ENCODE peak calls at places on chromosomes 5 and 9, in eight cellular contexts. E, W, K, M, X, Q, D and N are unnamed samples.

GRCh38 chr9:76302947-76303550 is 91.2 kb downstream of the RFK start:
- DNase-seq in E (peak; percentile 77), W (peak; percentile 39), K (peak; percentile 82), M (peak; percentile 83), X (no peak), Q (peak; percentile 70), D (peak; percentile 69), N (peak; percentile 39)

GRCh38 chr5:131281868-131282234 is 18.0 kb downstream of the CDC42SE2 start:
- DNase-seq in E (no peak), W (no peak), K (no peak), M (no peak), X (no peak), Q (no peak), D (no peak), N (no peak)

GRCh38 chr9:127224883-127225739 is 39.5 kb upstream of the GARNL3 start:
- DNase-seq in E (peak; percentile 85), W (peak; percentile 71), K (peak; percentile 98), M (peak; percentile 92), X (peak; percentile 98), Q (peak; percentile 94), D (peak; percentile 97), N (no peak)

GRCh38 chr5:56735845-56736641 is 79.3 kb upstream of the MAP3K1 start:
- DNase-seq in E (no peak), W (no peak), K (peak; percentile 10), M (no peak), X (no peak), Q (peak; percentile 85), D (no peak), N (no peak)

GRCh38 chr9:21110708-21111576 is 30.7 kb downstream of the IFNW1 start:
- DNase-seq in E (peak; percentile 82), W (peak; percentile 79), K (peak; percentile 88), M (peak; percentile 89), X (no peak), Q (peak; percentile 78), D (peak; percentile 83), N (peak; percentile 53)

GRCh38 chr9:2923810-2924768 is 80.2 kb upstream of the PUM3 start:
- DNase-seq in E (no peak), W (peak; percentile 11), K (peak; percentile 74), M (no peak), X (no peak), Q (no peak), D (no peak), N (no peak)

GRCh38 chr5:39302507-39302906 is 61.8 kb downstream of the C9 start:
- DNase-seq in E (peak; percentile 2), W (no peak), K (no peak), M (no peak), X (no peak), Q (no peak), D (peak; percentile 2), N (no peak)

GRCh38 chr9:82168585-82168984 is 180.0 kb downstream of the SPATA31D1 start:
- DNase-seq in E (peak; percentile 33), W (peak; percentile 82), K (no peak), M (peak; percentile 35), X (no peak), Q (peak; percentile 33), D (peak; percentile 53), N (no peak)

GRCh38 chr5:174724484-174725260 is at the start of gene MSX2:
- DNase-seq in E (peak; percentile 64), W (peak; percentile 77), K (peak; percentile 95), M (peak; percentile 79), X (peak; percentile 59), Q (no peak), D (peak; percentile 89), N (peak; percentile 59)

DNA sequence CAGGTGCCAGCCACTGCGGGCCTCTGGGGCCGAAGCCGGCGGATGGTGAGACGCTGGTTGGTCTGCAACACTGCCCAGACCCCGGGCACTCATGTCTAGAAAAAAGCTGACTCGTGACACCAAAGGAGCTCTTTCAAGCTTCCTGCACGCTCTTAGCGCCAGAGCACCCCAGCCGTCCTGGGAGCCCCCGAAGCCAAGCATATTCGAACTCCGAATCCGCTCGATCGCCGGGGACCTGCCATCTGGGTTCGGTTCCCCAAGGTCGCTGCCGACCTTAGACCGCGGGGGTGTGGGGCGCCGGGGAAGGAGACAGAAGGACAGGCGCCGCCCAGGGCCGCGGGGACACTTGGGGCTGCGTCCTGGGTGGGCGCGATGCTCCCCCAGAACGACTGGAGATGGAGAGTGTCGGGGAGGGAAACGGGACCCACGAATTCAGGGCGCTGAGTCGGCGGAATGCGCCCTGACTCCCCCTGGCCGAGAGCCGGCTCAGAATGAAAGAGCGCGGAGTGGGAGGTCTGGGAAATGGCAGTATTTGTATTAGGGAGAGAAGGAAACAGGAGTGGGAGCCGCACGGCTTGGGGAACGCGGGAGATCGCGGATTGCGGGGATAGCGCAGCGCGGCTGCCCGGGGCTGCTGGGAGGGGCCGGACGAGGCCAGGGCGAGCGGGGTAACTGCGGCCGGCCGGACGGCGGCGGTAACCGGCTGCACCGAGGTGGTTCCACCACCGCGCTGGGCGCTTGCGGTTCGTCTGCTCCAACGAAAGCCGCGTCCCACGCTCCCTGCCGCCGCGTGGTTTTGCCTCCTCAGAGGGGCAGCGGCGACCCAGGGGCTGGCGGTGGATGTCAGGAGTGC is 20.1 kb upstream of the MARCHF6 start:
- DNase-seq in E (no peak), W (peak; percentile 52), K (peak; percentile 75), M (peak; percentile 53), X (peak; percentile 57), Q (no peak), D (peak; percentile 73), N (no peak)
- H3K4me3 ChIP-seq in E (peak overlapping the region; percentile 63), W (peak overlapping the region; percentile 66), K (peak overlapping the region; percentile 83), M (peak overlapping the region; percentile 67), X (peak overlapping the region; percentile 51), Q (no peak overlapping the region), D (peak overlapping the region; percentile 59), N (peak overlapping the region; percentile 58)

GRCh38 chr5:75667586-75667985 is 49.7 kb downstream of the POC5 start:
- DNase-seq in E (no peak), W (no peak), K (peak; percentile 42), M (peak; percentile 41), X (no peak), Q (no peak), D (no peak), N (no peak)
- TF ChIP-seq CTCF in E (no peak), W (peak; percentile 29), K (peak; percentile 40), M (peak; percentile 43), X (no peak), Q (peak; percentile 41), D (no peak), N (no peak)

DNA sequence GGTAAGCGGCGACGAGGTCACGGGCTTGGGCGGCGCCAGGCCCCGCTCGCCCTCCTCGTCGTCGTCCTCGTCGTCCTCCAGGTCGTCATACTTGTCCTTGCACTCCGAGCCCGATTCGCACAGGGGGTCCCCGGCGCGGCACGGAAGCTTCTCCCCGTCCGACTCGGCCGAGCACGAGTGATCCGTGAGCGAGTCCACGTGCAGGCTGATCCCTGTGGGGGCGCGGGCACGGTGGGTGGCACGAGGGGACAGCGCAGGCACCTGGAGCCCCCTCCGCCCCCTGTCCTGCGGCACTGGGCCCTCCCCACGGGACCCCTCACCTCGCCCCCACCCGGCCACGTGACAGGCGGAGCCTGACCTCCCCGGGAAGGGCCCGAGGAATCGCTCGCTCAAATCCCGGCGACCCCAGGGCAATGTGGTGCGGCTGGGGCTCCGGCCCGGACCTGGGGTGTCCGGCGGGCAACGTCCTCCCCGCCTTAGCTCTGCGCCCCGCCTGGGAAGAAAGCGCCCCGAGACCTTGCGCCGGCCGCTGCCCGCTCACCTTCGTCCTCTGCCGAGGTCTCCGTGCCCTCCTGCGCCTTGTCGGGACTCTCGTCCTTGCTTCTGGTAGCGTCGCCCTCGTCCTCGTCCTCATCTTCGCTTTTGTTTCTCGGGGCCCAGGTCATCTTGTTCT is 2.5 kb downstream of the IRX2 start:
- DNase-seq in E (no peak), W (no peak), K (peak; percentile 44), M (no peak), X (no peak), Q (no peak), D (no peak), N (no peak)
- H3K4me3 ChIP-seq in E (no peak overlapping the region), W (no peak overlapping the region), K (peak overlapping the region; percentile 63), M (no peak overlapping the region), X (no peak overlapping the region), Q (no peak overlapping the region), D (no peak overlapping the region), N (no peak overlapping the region)

GRCh38 chr9:120608421-120608820 is 28.5 kb upstream of the CDK5RAP2 start:
- DNase-seq in E (peak; percentile 36), W (peak; percentile 48), K (no peak), M (no peak), X (no peak), Q (no peak), D (no peak), N (no peak)

GRCh38 chr9:120609636-120610035 is 29.7 kb upstream of the CDK5RAP2 start:
- DNase-seq in E (peak; percentile 27), W (no peak), K (no peak), M (peak; percentile 51), X (no peak), Q (no peak), D (no peak), N (no peak)

GRCh38 chr9:120610975-120611689 is 31.2 kb upstream of the CDK5RAP2 start:
- DNase-seq in E (peak; percentile 32), W (peak; percentile 21), K (peak; percentile 40), M (peak; percentile 39), X (no peak), Q (no peak), D (peak; percentile 21), N (no peak)

GRCh38 chr9:120611690-120612068 is 31.7 kb upstream of the CDK5RAP2 start:
- DNase-seq in E (no peak), W (no peak), K (no peak), M (no peak), X (no peak), Q (no peak), D (no peak), N (no peak)

GRCh38 chr9:120612218-120612617 is 32.3 kb upstream of the CDK5RAP2 start:
- DNase-seq in E (no peak), W (peak; percentile 18), K (peak; percentile 44), M (peak; percentile 35), X (no peak), Q (peak; percentile 8), D (peak; percentile 34), N (no peak)
- TF ChIP-seq CTCF in E (no peak), W (peak; percentile 62), K (peak; percentile 62), M (peak; percentile 49), X (no peak), Q (peak; percentile 70), D (peak; percentile 22), N (peak; percentile 29)